ENCODE peak calls at places on chromosomes 16 and 17, in six cellular contexts. D is HepG2, Q is HCT116, Z is SK-N-SH, T is GM12878, F is H1. I is an unnamed sample.

GRCh38 chr16:13112639-13113038 is 211.2 kb downstream of the SHISA9 start:
- DNase-seq in D (no peak), Q (no peak), T (no peak), F (no peak), Z (no peak), I (no peak)

GRCh38 chr16:46673320-46674013 is 15.5 kb downstream of the VPS35 start:
- DNase-seq in D (peak; percentile 79), Q (peak; percentile 51), T (peak; percentile 27), Z (peak; percentile 75), F (peak; percentile 58), I (peak; percentile 32)

GRCh38 chr17:70295732-70296131 is 126.4 kb downstream of the KCNJ2 start:
- DNase-seq in Q (no peak), D (no peak), Z (no peak), T (no peak), F (no peak), I (no peak)

GRCh38 chr16:10749680-10750035 is 6.0 kb downstream of the NUBP1 start:
- DNase-seq in T (no peak), Q (no peak), D (no peak), Z (no peak), F (no peak), I (no peak)

GRCh38 chr17:81021531-81022370 is 13.2 kb upstream of the BAIAP2 start:
- DNase-seq in F (no peak), D (no peak), T (no peak), Z (no peak), Q (no peak), I (no peak)

GRCh38 chr17:21677126-21677910 is 15.0 kb upstream of the KCNJ18 start:
- DNase-seq in D (no peak), F (no peak), Z (no peak), Q (no peak), T (no peak), I (no peak)

GRCh38 chr17:32518856-32519768 is 32.3 kb downstream of the CDK5R1 start:
- DNase-seq in T (no peak), D (no peak), Q (no peak), F (peak; percentile 84), Z (peak; percentile 93), I (peak; percentile 60)

GRCh38 chr16:50273888-50274770 is 7.8 kb downstream of the ADCY7 start:
- DNase-seq in D (no peak), F (no peak), Z (no peak), Q (no peak), T (peak; percentile 64), I (no peak)

GRCh38 chr16:17945080-17945601 is 391.4 kb downstream of the NPIPA8 start:
- DNase-seq in F (no peak), Q (no peak), D (no peak), T (no peak), Z (no peak), I (no peak)

GRCh38 chr17:58007781-58008706 is 998 bp upstream of the SRSF1 start:
- DNase-seq in F (no peak), T (no peak), Q (no peak), D (no peak), Z (peak; percentile 45), I (no peak)

GRCh38 chr16:5761592-5761991 is 664.0 kb upstream of the EEF2KMT start:
- DNase-seq in T (no peak), Z (no peak), F (no peak), D (no peak), Q (no peak), I (no peak)

GRCh38 chr16:20814761-20815160 is 8.4 kb downstream of the REXO5 start:
- DNase-seq in F (no peak), T (no peak), Z (no peak), Q (no peak), D (no peak), I (no peak)

GRCh38 chr16:67464565-67464964 is 16.4 kb downstream of the ATP6V0D1 start:
- DNase-seq in Q (no peak), Z (no peak), F (no peak), D (no peak), T (no peak), I (no peak)

GRCh38 chr16:16018705-16019104 is 69.3 kb downstream of the ABCC1 start:
- DNase-seq in T (no peak), D (peak; percentile 40), Q (no peak), F (no peak), Z (no peak), I (no peak)

GRCh38 chr17:81000631-81001357 is 9.2 kb downstream of the CHMP6 start:
- DNase-seq in Z (peak; percentile 41), F (no peak), D (peak; percentile 37), T (no peak), Q (no peak), I (no peak)

GRCh38 chr17:39404542-39405378 is 3.3 kb upstream of the FBXL20 start:
- DNase-seq in F (no peak), D (no peak), Z (no peak), Q (no peak), T (no peak), I (no peak)

GRCh38 chr16:19879241-19879792 is 5.3 kb downstream of the GPRC5B start:
- DNase-seq in F (peak; percentile 56), D (peak; percentile 28), Z (peak; percentile 42), T (no peak), Q (no peak), I (peak; percentile 52)

GRCh38 chr16:72198021-72198420 is 26.1 kb upstream of the PMFBP1 start:
- DNase-seq in D (no peak), Z (peak; percentile 68), F (no peak), T (no peak), Q (no peak), I (no peak)

GRCh38 chr16:8581923-8582580 is 8.3 kb downstream of the TMEM114 start:
- DNase-seq in Q (no peak), T (no peak), Z (no peak), F (no peak), D (no peak), I (no peak)

GRCh38 chr16:68737046-68737729 is at the start of gene CDH1:
- DNase-seq in F (peak; percentile 97), T (no peak), Z (peak; percentile 73), D (no peak), Q (peak; percentile 73), I (peak; percentile 95)

GRCh38 chr16:80056334-80056733 is 455.8 kb upstream of the MAF start:
- DNase-seq in Z (no peak), F (no peak), T (no peak), Q (no peak), D (no peak), I (no peak)

GRCh38 chr16:73066321-73066926 is 18.5 kb upstream of the ZFHX3 start:
- DNase-seq in Q (no peak), Z (no peak), T (no peak), F (peak; percentile 80), D (no peak), I (no peak)

GRCh38 chr16:86590501-86591144 is 12.3 kb downstream of the FOXL1 start:
- DNase-seq in Z (no peak), Q (no peak), T (no peak), D (peak; percentile 32), F (no peak), I (peak; percentile 15)

GRCh38 chr17:29954405-29954804 is 13.0 kb downstream of the EFCAB5 start:
- DNase-seq in Z (no peak), F (no peak), Q (no peak), D (no peak), T (no peak), I (no peak)

GRCh38 chr17:63070031-63070430 is 104.0 kb downstream of the TANC2 start:
- DNase-seq in Z (no peak), D (no peak), Q (no peak), T (no peak), F (no peak), I (no peak)

GRCh38 chr16:28537964-28538732 is 626 bp downstream of the NUPR1 start:
- DNase-seq in Z (no peak), D (no peak), T (no peak), Q (no peak), F (no peak), I (no peak)

GRCh38 chr17:79592198-79592597 is 18.7 kb downstream of the RBFOX3 start:
- DNase-seq in Q (no peak), Z (no peak), F (no peak), T (no peak), D (no peak), I (no peak)
- TF ChIP-seq JUND in Q (no peak), Z (no peak), F (no peak), T (no peak), D (no peak), I (no peak)

DNA sequence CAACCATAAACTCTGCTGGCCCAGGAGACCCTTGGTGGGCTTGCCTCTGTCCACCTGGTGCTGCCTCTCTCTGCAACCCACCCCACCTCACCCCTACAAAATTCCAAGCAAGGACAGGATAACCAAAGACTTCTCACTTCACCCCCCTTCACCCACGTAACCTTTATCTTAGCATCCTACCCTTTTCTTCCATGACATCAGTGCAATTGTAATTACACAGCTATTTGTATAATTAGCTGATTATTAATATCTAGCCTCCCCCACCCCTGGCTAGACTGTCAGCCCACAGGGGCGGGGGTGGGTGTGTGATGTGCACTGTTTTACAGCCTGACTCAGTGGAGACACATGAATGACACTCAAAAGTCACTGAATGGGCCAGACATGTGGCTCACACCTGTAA is 262.2 kb downstream of the MRTFB start:
- DNase-seq in D (no peak), Z (no peak), T (no peak), F (no peak), Q (no peak), I (no peak)
- TF ChIP-seq JUND in D (no peak), Z (no peak), T (no peak), F (no peak), Q (no peak), I (no peak)

GRCh38 chr17:47810200-47810821 is 11.3 kb downstream of the OSBPL7 start:
- DNase-seq in D (peak; percentile 74), Q (peak; percentile 93), T (no peak), F (no peak), Z (no peak), I (peak; percentile 30)
- TF ChIP-seq JUND in D (no peak), Q (peak; percentile 92), T (no peak), F (no peak), Z (no peak), I (no peak)

GRCh38 chr17:75518201-75518600 is 1.9 kb downstream of the TSEN54 start:
- DNase-seq in T (peak; percentile 28), D (no peak), Z (no peak), F (no peak), Q (no peak), I (no peak)

GRCh38 chr17:75516619-75517276 is 420 bp downstream of the TSEN54 start:
- DNase-seq in Z (no peak), D (no peak), Q (no peak), F (peak; percentile 70), T (no peak), I (peak; percentile 51)

GRCh38 chr17:75515523-75516254 is at the start of gene CASKIN2:
- DNase-seq in Q (peak; percentile 88), F (peak; percentile 99), Z (peak; percentile 100), T (peak; percentile 30), D (peak; percentile 86), I (peak; percentile 97)

GRCh38 chr17:75516255-75516618 is at the start of gene TSEN54:
- DNase-seq in Z (peak; percentile 100), Q (peak; percentile 84), F (peak; percentile 93), T (peak; percentile 33), D (peak; percentile 78), I (peak; percentile 95)

DNA sequence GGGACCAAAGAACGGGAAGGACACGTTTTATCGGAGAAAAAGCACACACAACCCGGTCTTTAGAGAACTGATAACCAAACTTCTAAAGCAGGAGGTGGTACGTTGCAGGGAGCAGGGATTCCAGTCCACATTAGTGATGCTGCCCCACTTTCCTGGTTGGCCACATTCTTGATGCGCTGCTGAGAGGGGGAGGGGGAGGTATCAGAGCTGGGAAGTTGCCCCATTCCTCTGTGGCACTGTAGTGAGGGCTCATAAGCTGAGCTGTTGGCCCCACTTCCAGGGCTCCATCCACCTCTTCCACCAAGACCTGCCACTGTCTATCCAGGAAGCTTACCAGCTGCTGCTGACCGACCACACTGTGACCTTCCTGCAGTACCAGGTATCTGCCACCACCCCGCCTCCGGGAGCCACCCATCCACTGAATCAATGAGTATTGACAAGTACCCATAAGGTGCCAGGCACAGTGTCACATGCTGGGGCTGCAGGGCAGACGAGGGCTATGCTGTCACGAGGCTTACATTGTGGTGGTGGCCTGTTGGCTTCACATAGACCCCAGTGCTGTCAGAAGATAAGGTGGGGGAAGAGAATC is 1.0 kb downstream of the TSEN54 start:
- DNase-seq in D (no peak), Z (peak; percentile 66), F (no peak), Q (peak; percentile 35), T (no peak), I (peak; percentile 59)
- TF ChIP-seq JUND in D (no peak), Z (no peak), F (no peak), Q (no peak), T (no peak), I (no peak)